ENCODE peak calls at places on chromosomes 5 and 9, in eight cellular contexts. U is lower lobe of right lung; D is breast epithelium; E is GM23338; L is cardiac muscle cell; O is testis; P is tibial artery; K is effector memory CD4-positive, alpha-beta T cell. B is an unnamed sample.

GRCh38 chr5:176373100-176373818 is 8.0 kb downstream of the ARL10 start:
- DNase-seq in U (no peak), D (no peak), E (no peak), L (peak; percentile 35), O (peak; percentile 75), P (peak; percentile 64), K (no peak), B (peak; percentile 83)

GRCh38 chr5:127761869-127762268 is 58.7 kb downstream of the CCDC192 start:
- DNase-seq in U (no peak), D (no peak), E (no peak), L (no peak), O (no peak), P (no peak), K (no peak), B (no peak)

GRCh38 chr5:136749016-136749415 is 383.7 kb upstream of the TRPC7 start:
- DNase-seq in U (no peak), D (no peak), E (no peak), L (no peak), O (no peak), P (no peak), K (no peak), B (no peak)

GRCh38 chr5:99004960-99005359 is 76.2 kb upstream of the CHD1 start:
- DNase-seq in U (no peak), D (no peak), E (no peak), L (no peak), O (no peak), P (no peak), K (no peak), B (no peak)

GRCh38 chr9:136255166-136255538 is 9.5 kb upstream of the QSOX2 start:
- DNase-seq in U (no peak), D (no peak), E (no peak), L (peak; percentile 64), O (no peak), P (no peak), K (no peak), B (peak; percentile 65)

GRCh38 chr9:132993511-132993939 is 15.0 kb downstream of the GFI1B start:
- DNase-seq in U (peak; percentile 20), D (no peak), E (no peak), L (no peak), O (no peak), P (no peak), K (no peak), B (no peak)

GRCh38 chr5:135571902-135572301 is 6.9 kb downstream of the CXCL14 start:
- DNase-seq in U (no peak), D (no peak), E (no peak), L (no peak), O (no peak), P (no peak), K (no peak), B (no peak)

GRCh38 chr5:133738271-133738670 is 125.9 kb upstream of the FSTL4 start:
- DNase-seq in U (no peak), D (no peak), E (no peak), L (no peak), O (no peak), P (no peak), K (no peak), B (no peak)

GRCh38 chr5:128844354-128844923 is 120.8 kb upstream of the SLC27A6 start:
- DNase-seq in U (no peak), D (no peak), E (peak; percentile 43), L (peak; percentile 53), O (no peak), P (no peak), K (no peak), B (no peak)

GRCh38 chr5:42982107-42982622 is 58.0 kb downstream of the ANXA2R start:
- DNase-seq in U (no peak), D (no peak), E (no peak), L (no peak), O (no peak), P (no peak), K (no peak), B (peak; percentile 58)

GRCh38 chr9:133114451-133114885 is 6.6 kb downstream of the RALGDS start:
- DNase-seq in U (peak; percentile 55), D (no peak), E (no peak), L (no peak), O (no peak), P (peak; percentile 21), K (no peak), B (peak; percentile 77)

GRCh38 chr5:5497132-5497748 is 74.8 kb downstream of the ICE1 start:
- DNase-seq in U (no peak), D (no peak), E (peak; percentile 78), L (peak; percentile 74), O (peak; percentile 82), P (peak; percentile 36), K (no peak), B (peak; percentile 72)

GRCh38 chr9:38125889-38126288 is 56.9 kb upstream of the SHB start:
- DNase-seq in U (no peak), D (no peak), E (no peak), L (no peak), O (no peak), P (no peak), K (no peak), B (no peak)

GRCh38 chr5:68141494-68141893 is 74.1 kb upstream of the PIK3R1 start:
- DNase-seq in U (no peak), D (no peak), E (no peak), L (no peak), O (no peak), P (no peak), K (no peak), B (no peak)

GRCh38 chr9:134670042-134670525 is 28.5 kb downstream of the COL5A1 start:
- DNase-seq in U (no peak), D (no peak), E (no peak), L (peak; percentile 79), O (no peak), P (no peak), K (no peak), B (no peak)

DNA sequence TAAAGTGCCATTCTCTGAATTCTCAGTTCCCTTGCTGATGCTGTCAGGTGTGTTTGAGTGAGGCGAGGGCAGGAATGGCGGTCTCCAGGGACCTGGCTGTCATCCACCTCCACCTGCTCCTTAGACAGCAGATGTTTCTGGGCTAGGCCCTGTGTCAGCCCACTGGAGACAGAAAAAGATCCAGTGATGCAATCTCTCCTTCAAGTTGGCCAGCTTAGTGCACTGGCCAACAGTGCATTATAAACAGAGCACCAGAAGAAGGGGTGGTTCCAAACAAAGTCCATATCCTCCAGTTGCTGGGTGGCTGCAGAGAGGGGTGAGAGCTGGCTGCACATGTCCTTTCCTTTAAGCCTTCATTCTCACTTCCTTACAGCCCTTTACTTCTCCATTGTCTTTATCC is 26.5 kb downstream of the NANS start:
- DNase-seq in U (no peak), D (no peak), E (no peak), L (no peak), O (no peak), P (peak; percentile 29), K (no peak), B (no peak)
- H3K27ac ChIP-seq in U (no peak overlapping the region), D (peak overlapping the region; percentile 14), E (no peak overlapping the region), L (no peak overlapping the region), O (no peak overlapping the region), P (no peak overlapping the region), K (no peak overlapping the region), B (no peak overlapping the region)

GRCh38 chr9:129351058-129351641 is 173.1 kb upstream of the IER5L start:
- DNase-seq in U (no peak), D (no peak), E (peak; percentile 87), L (peak; percentile 29), O (no peak), P (no peak), K (no peak), B (no peak)
- H3K4me3 ChIP-seq in U (no peak overlapping the region), D (no peak overlapping the region), E (peak overlapping the region; percentile 85), L (no peak overlapping the region), O (no peak overlapping the region), P (peak overlapping the region; percentile 48), K (no peak overlapping the region), B (peak overlapping the region; percentile 30)

DNA sequence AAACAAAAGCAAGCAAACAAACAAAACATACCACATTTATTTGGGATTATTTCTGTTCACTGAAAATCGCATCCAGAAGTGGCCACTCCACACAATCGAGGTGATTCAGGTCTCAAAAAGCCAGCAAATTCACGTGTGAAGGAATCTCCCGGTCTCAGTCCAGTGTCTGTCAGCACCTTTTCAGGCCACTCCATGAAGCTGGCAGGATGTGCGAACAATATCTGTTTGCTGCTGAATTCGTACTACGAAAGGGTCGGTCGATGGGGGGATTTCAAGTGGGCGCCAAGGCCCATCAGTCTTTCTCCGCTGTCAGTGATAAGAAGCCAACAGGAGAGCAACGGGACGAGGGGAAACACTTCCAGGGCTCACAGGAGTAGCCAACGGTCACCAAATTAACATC is 505.1 kb downstream of the IRX1 start:
- DNase-seq in U (no peak), D (no peak), E (no peak), L (no peak), O (no peak), P (no peak), K (no peak), B (no peak)
- H3K4me1 ChIP-seq in U (no peaks in the 10 kb centered on the region), D (no peaks in the 10 kb centered on the region), E (no peaks in the 10 kb centered on the region), L (peaks cover 47% of the 10 kb centered on the region), O (no peaks in the 10 kb centered on the region), P (no peaks in the 10 kb centered on the region), K (no peaks in the 10 kb centered on the region), B (no peaks in the 10 kb centered on the region)

GRCh38 chr5:83586874-83587776 is 115.6 kb downstream of the VCAN start:
- DNase-seq in U (no peak), D (no peak), E (no peak), L (no peak), O (no peak), P (no peak), K (no peak), B (no peak)
- H3K27ac ChIP-seq in U (no peak overlapping the region), D (no peak overlapping the region), E (no peak overlapping the region), L (no peak overlapping the region), O (no peak overlapping the region), P (no peak overlapping the region), K (no peak overlapping the region), B (no peak overlapping the region)

GRCh38 chr5:96232602-96233001 is 200.4 kb downstream of the PCSK1 start:
- DNase-seq in U (no peak), D (no peak), E (no peak), L (no peak), O (no peak), P (no peak), K (no peak), B (no peak)

GRCh38 chr5:96236831-96237230 is 196.2 kb downstream of the PCSK1 start:
- DNase-seq in U (no peak), D (no peak), E (no peak), L (no peak), O (no peak), P (no peak), K (no peak), B (no peak)

GRCh38 chr5:96236051-96236450 is 197.0 kb downstream of the PCSK1 start:
- DNase-seq in U (no peak), D (no peak), E (no peak), L (no peak), O (no peak), P (no peak), K (no peak), B (no peak)

GRCh38 chr5:96235008-96235910 is 197.8 kb downstream of the PCSK1 start:
- DNase-seq in U (no peak), D (no peak), E (no peak), L (peak; percentile 43), O (peak; percentile 20), P (no peak), K (no peak), B (no peak)
- H3K4me3 ChIP-seq in U (no peak overlapping the region), D (no peak overlapping the region), E (no peak overlapping the region), L (no peak overlapping the region), O (no peak overlapping the region), P (peak overlapping the region; percentile 33), K (no peak overlapping the region), B (no peak overlapping the region)

B was measured in right cardiac atrium.